ENCODE peak calls at places on chromosomes 12 and 14, in five cellular contexts. H, J, M, N and O are unnamed samples.
A peak's percentile ranks its signal among the peaks of the same experiment; 100 is the strongest.

GRCh38 chr14:93317836-93318807 is 14.7 kb downstream of the BTBD7 start:
- DNase-seq in N (no peak), H (peak; percentile 61), J (no peak), M (no peak), O (peak; percentile 69)

GRCh38 chr14:24741871-24742270 is 107.9 kb upstream of the GZMB start:
- DNase-seq in J (no peak), M (peak; percentile 61), N (peak; percentile 10), H (no peak), O (no peak)

GRCh38 chr14:81946808-81947798 is 413.4 kb upstream of the SEL1L start:
- DNase-seq in M (no peak), N (no peak), H (no peak), J (no peak), O (no peak)

GRCh38 chr14:99181804-99182520 is 90.0 kb downstream of the BCL11B start:
- DNase-seq in J (no peak), H (no peak), M (no peak), N (no peak), O (no peak)

GRCh38 chr12:127081058-127081457 is 1185.9 kb upstream of the TMEM132C start:
- DNase-seq in M (no peak), H (no peak), N (no peak), J (no peak), O (no peak)

GRCh38 chr12:8698830-8699330 is 1.1 kb downstream of the RIMKLB start:
- DNase-seq in N (no peak), J (no peak), H (peak; percentile 36), M (peak; percentile 50), O (peak; percentile 35)

GRCh38 chr12:15939111-15939510 is 28.0 kb downstream of the DERA start:
- DNase-seq in N (no peak), M (no peak), J (no peak), H (no peak), O (no peak)

GRCh38 chr12:116592116-116592637 is 33.0 kb downstream of the MAP1LC3B2 start:
- DNase-seq in M (no peak), J (no peak), H (no peak), N (no peak), O (no peak)

GRCh38 chr12:109244043-109244442 is 65.0 kb downstream of the FOXN4 start:
- DNase-seq in N (no peak), M (no peak), H (no peak), J (no peak), O (no peak)

GRCh38 chr14:95198320-95198719 is 41.0 kb upstream of the DICER1 start:
- DNase-seq in H (no peak), M (no peak), N (no peak), J (no peak), O (no peak)